ENCODE peak calls at places on chromosomes 11 and 22, in five cellular contexts. U is H1, B is fibroblast of lung, H is astrocyte, W is endothelial cell of umbilical vein. V is an unnamed sample.

GRCh38 chr11:61357233-61357893 is 4.3 kb downstream of the CYB561A3 start:
- DNase-seq in U (no peak), B (no peak), H (no peak), W (no peak), V (no peak)

GRCh38 chr11:134008593-134008992 is 51.8 kb upstream of the IGSF9B start:
- DNase-seq in U (no peak), B (no peak), H (no peak), W (no peak), V (no peak)

GRCh38 chr11:48210052-48210451 is 6.6 kb upstream of the OR4B1 start:
- DNase-seq in U (no peak), B (no peak), H (no peak), W (no peak), V (no peak)

GRCh38 chr11:36109499-36109849 is 165.6 kb downstream of the LDLRAD3 start:
- DNase-seq in U (no peak), B (no peak), H (no peak), W (no peak), V (no peak)

GRCh38 chr11:35313066-35313765 is 106.1 kb downstream of the SLC1A2 start:
- DNase-seq in U (no peak), B (no peak), H (no peak), W (no peak), V (no peak)

GRCh38 chr11:104792861-104793260 is 105.4 kb downstream of the CASP12 start:
- DNase-seq in U (no peak), B (no peak), H (no peak), W (no peak), V (no peak)

GRCh38 chr11:65645710-65646109 is 7.8 kb downstream of the SIPA1 start:
- DNase-seq in U (no peak), B (peak; percentile 27), H (peak; percentile 65), W (no peak), V (no peak)

GRCh38 chr11:11845066-11845465 is 3.3 kb downstream of the USP47 start:
- DNase-seq in U (no peak), B (no peak), H (no peak), W (no peak), V (peak; percentile 80)

GRCh38 chr11:44831605-44832394 is 105.0 kb downstream of the TSPAN18 start:
- DNase-seq in U (no peak), B (no peak), H (no peak), W (no peak), V (no peak)

GRCh38 chr11:20762980-20763379 is 93.6 kb downstream of the NELL1 start:
- DNase-seq in U (no peak), B (no peak), H (no peak), W (no peak), V (no peak)

GRCh38 chr11:129557421-129557820 is 181.8 kb downstream of the BARX2 start:
- DNase-seq in U (no peak), B (no peak), H (no peak), W (no peak), V (no peak)

GRCh38 chr11:13152264-13152663 is 125.3 kb upstream of the BMAL1 start:
- DNase-seq in U (no peak), B (no peak), H (no peak), W (no peak), V (no peak)

GRCh38 chr22:44365196-44365802 is 52.5 kb upstream of the SHISAL1 start:
- DNase-seq in U (no peak), B (no peak), H (peak; percentile 19), W (no peak), V (no peak)

GRCh38 chr22:44364750-44365118 is 52.0 kb upstream of the SHISAL1 start:
- DNase-seq in U (no peak), B (no peak), H (no peak), W (no peak), V (no peak)

GRCh38 chr22:44365832-44366231 is 53.1 kb upstream of the SHISAL1 start:
- DNase-seq in U (no peak), B (no peak), H (no peak), W (no peak), V (no peak)

GRCh38 chr22:44363214-44363979 is 50.6 kb upstream of the SHISAL1 start:
- DNase-seq in U (no peak), B (peak; percentile 97), H (peak; percentile 97), W (peak; percentile 85), V (peak; percentile 89)

GRCh38 chr22:44363980-44364749 is 51.4 kb upstream of the SHISAL1 start:
- DNase-seq in U (no peak), B (no peak), H (no peak), W (no peak), V (no peak)
- H3K4me2 ChIP-seq in U (no peak overlapping the region), B (peak overlapping the region; percentile 64), H (peak overlapping the region; percentile 72), W (no peak overlapping the region), V (peak overlapping the region; percentile 96)

GRCh38 chr22:26589367-26589844 is 526 bp downstream of the TPST2 start:
- DNase-seq in U (no peak), B (no peak), H (no peak), W (peak; percentile 23), V (no peak)
- TF ChIP-seq EZH2 in U (no peak), B (no peak), H (no peak), W (no peak), V (no peak)

GRCh38 chr22:36411589-36412258 is 24.0 kb upstream of the MYH9 start:
- DNase-seq in U (no peak), B (no peak), H (no peak), W (no peak), V (no peak)
- H3K4me2 ChIP-seq in U (no peak overlapping the region), B (no peak overlapping the region), H (no peak overlapping the region), W (no peak overlapping the region), V (no peak overlapping the region)

DNA sequence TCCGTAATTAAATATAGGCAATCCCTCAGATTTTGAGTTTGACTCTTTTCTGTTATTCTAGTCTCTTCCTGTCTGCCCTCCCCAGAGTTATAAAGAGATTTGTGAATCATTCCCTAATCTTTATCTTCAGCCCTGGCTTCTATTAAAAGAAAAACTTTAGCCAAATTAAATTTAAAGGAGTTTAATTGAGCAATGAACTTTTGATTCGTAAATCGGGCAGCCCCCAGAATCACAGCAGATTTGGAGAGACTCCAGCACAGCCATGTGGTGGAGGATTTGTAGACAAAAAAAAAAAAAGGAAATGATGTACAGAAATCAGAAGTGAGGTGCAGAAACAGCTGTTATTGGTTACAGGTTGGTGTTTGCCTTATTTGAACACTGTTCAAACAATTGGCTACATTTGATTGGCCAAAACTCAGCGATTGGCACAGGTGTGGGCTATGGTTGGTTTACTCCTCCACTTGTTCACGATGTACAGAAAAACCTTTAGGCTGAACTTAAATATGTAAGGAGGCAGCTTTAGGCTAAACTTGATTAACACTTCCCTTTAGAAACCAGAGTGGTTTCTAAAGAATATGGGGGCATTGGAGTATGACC is 2.3 kb upstream of the ALKBH8 start:
- DNase-seq in U (no peak), B (no peak), H (no peak), W (no peak), V (no peak)
- TF ChIP-seq EZH2 in U (no peak), B (no peak), H (no peak), W (no peak), V (no peak)

V was measured in mammary epithelial cell.